ENCODE peak calls at places on chromosomes 6 and 20, in nine cellular contexts. T, Y, K, U, N, L, Z, M and V are unnamed samples.

GRCh38 chr20:19991826-19992225 is 25.3 kb upstream of the NAA20 start:
- DNase-seq in T (no peak), Y (no peak), K (no peak), U (no peak), N (no peak), L (no peak), Z (no peak), M (no peak), V (no peak)

GRCh38 chr20:44425923-44426322 is 49.8 kb upstream of the TTPAL start:
- DNase-seq in T (no peak), Y (no peak), K (no peak), U (no peak), N (no peak), L (no peak), Z (no peak), M (no peak), V (no peak)

GRCh38 chr20:17619351-17620093 is 49.6 kb downstream of the DSTN start:
- DNase-seq in T (no peak), Y (no peak), K (no peak), U (no peak), N (peak; percentile 57), L (no peak), Z (no peak), M (peak; percentile 22), V (peak; percentile 36)

GRCh38 chr6:31068738-31069340 is 43.5 kb downstream of the C6orf15 start:
- DNase-seq in T (peak; percentile 65), Y (peak; percentile 87), K (peak; percentile 68), U (peak; percentile 54), N (peak; percentile 85), L (peak; percentile 53), Z (peak; percentile 85), M (peak; percentile 61), V (peak; percentile 86)

GRCh38 chr20:56875052-56875663 is 246.1 kb downstream of the TFAP2C start:
- DNase-seq in T (peak; percentile 59), Y (no peak), K (no peak), U (no peak), N (no peak), L (peak; percentile 53), Z (no peak), M (no peak), V (peak; percentile 91)

GRCh38 chr20:34938466-34939163 is 17.0 kb downstream of the GSS start:
- DNase-seq in T (no peak), Y (no peak), K (no peak), U (no peak), N (peak; percentile 82), L (no peak), Z (no peak), M (peak; percentile 91), V (no peak)

GRCh38 chr6:44735631-44735963 is 348.1 kb downstream of the CDC5L start:
- DNase-seq in T (peak; percentile 13), Y (peak; percentile 62), K (no peak), U (no peak), N (no peak), L (no peak), Z (peak; percentile 54), M (no peak), V (no peak)

GRCh38 chr6:161963634-161964244 is 689.9 kb upstream of the AGPAT4 start:
- DNase-seq in T (no peak), Y (no peak), K (no peak), U (no peak), N (no peak), L (no peak), Z (no peak), M (no peak), V (peak; percentile 32)

GRCh38 chr6:100886078-100886477 is 4.9 kb upstream of the ASCC3 start:
- DNase-seq in T (peak; percentile 48), Y (no peak), K (no peak), U (no peak), N (no peak), L (no peak), Z (no peak), M (no peak), V (no peak)

GRCh38 chr6:53437557-53438202 is 88.9 kb upstream of the ELOVL5 start:
- DNase-seq in T (peak; percentile 74), Y (peak; percentile 22), K (peak; percentile 35), U (peak; percentile 26), N (no peak), L (peak; percentile 37), Z (peak; percentile 37), M (no peak), V (peak; percentile 49)

GRCh38 chr6:166942393-166943168 is 13.8 kb downstream of the RNASET2 start:
- DNase-seq in T (no peak), Y (no peak), K (no peak), U (peak; percentile 54), N (no peak), L (no peak), Z (no peak), M (no peak), V (no peak)

GRCh38 chr6:47698342-47698787 is at the start of gene ADGRF4:
- DNase-seq in T (no peak), Y (no peak), K (no peak), U (no peak), N (no peak), L (peak; percentile 75), Z (no peak), M (peak; percentile 35), V (no peak)

GRCh38 chr20:9053108-9053507 is 15.8 kb upstream of the PLCB4 start:
- DNase-seq in T (no peak), Y (no peak), K (peak; percentile 69), U (no peak), N (no peak), L (no peak), Z (no peak), M (no peak), V (no peak)

GRCh38 chr6:32614366-32615081 is 22.7 kb upstream of the HLA-DQA1 start:
- DNase-seq in T (no peak), Y (no peak), K (no peak), U (no peak), N (no peak), L (no peak), Z (no peak), M (no peak), V (no peak)

GRCh38 chr6:11236351-11236750 is 3.9 kb upstream of the NEDD9 start:
- DNase-seq in T (no peak), Y (peak; percentile 64), K (no peak), U (peak; percentile 37), N (no peak), L (no peak), Z (peak; percentile 45), M (no peak), V (no peak)

GRCh38 chr6:25296217-25296905 is 17.2 kb downstream of the CARMIL1 start:
- DNase-seq in T (no peak), Y (no peak), K (no peak), U (no peak), N (no peak), L (no peak), Z (no peak), M (no peak), V (peak; percentile 22)

GRCh38 chr6:27374824-27375612 is 13.5 kb upstream of the ZNF391 start:
- DNase-seq in T (no peak), Y (peak; percentile 78), K (no peak), U (peak; percentile 66), N (peak; percentile 91), L (no peak), Z (peak; percentile 79), M (peak; percentile 84), V (peak; percentile 87)

GRCh38 chr6:26470643-26471042 is 12.9 kb downstream of the BTN2A1 start:
- DNase-seq in T (no peak), Y (no peak), K (no peak), U (no peak), N (no peak), L (no peak), Z (no peak), M (no peak), V (no peak)

GRCh38 chr6:89475106-89475505 is 42.2 kb downstream of the ANKRD6 start:
- DNase-seq in T (no peak), Y (no peak), K (no peak), U (no peak), N (no peak), L (no peak), Z (no peak), M (no peak), V (no peak)

GRCh38 chr6:167225903-167226508 is 65.1 kb upstream of the UNC93A start:
- DNase-seq in T (no peak), Y (no peak), K (no peak), U (no peak), N (no peak), L (no peak), Z (no peak), M (no peak), V (no peak)

GRCh38 chr6:12298017-12298958 is 8.1 kb downstream of the EDN1 start:
- DNase-seq in T (no peak), Y (no peak), K (no peak), U (no peak), N (no peak), L (no peak), Z (no peak), M (no peak), V (no peak)

GRCh38 chr6:156774872-156775405 is 2.2 kb upstream of the ARID1B start:
- DNase-seq in T (no peak), Y (no peak), K (no peak), U (no peak), N (no peak), L (no peak), Z (no peak), M (peak; percentile 48), V (no peak)

GRCh38 chr6:132381381-132381780 is 19.9 kb downstream of the MOXD1 start:
- DNase-seq in T (no peak), Y (no peak), K (no peak), U (no peak), N (no peak), L (no peak), Z (no peak), M (no peak), V (no peak)

GRCh38 chr6:113458368-113459010 is 398.7 kb upstream of the MARCKS start:
- DNase-seq in T (peak; percentile 18), Y (no peak), K (no peak), U (no peak), N (no peak), L (no peak), Z (no peak), M (no peak), V (no peak)

GRCh38 chr6:99189823-99190721 is 159.4 kb downstream of the FAXC start:
- DNase-seq in T (no peak), Y (peak; percentile 65), K (no peak), U (no peak), N (no peak), L (no peak), Z (peak; percentile 51), M (no peak), V (no peak)

GRCh38 chr20:57611605-57612311 is 8.5 kb downstream of the ZBP1 start:
- DNase-seq in T (no peak), Y (no peak), K (no peak), U (no peak), N (no peak), L (no peak), Z (peak; percentile 5), M (no peak), V (no peak)